ENCODE peak calls at places on chromosomes 12 and 14, in eight cellular contexts. O is substantia nigra; R is heart left ventricle; W is RWPE1; I is neuronal stem cell; P is left ventricle myocardium inferior; H is effector memory CD4-positive, alpha-beta T cell; E is esophagus muscularis mucosa. C is an unnamed sample.

GRCh38 chr12:71710276-71711125 is 24.6 kb downstream of the TMEM19 start:
- DNase-seq in O (no peak), R (no peak), W (peak; percentile 90), I (no peak), P (no peak), H (no peak), E (no peak), C (no peak)

GRCh38 chr12:109020136-109020535 is 732 bp downstream of the SVOP start:
- DNase-seq in O (no peak), R (no peak), W (no peak), I (no peak), P (no peak), H (no peak), E (peak; percentile 37), C (no peak)

GRCh38 chr12:6231359-6232268 is 31.4 kb downstream of the CD9 start:
- DNase-seq in O (no peak), R (peak; percentile 48), W (no peak), I (no peak), P (no peak), H (no peak), E (no peak), C (no peak)

GRCh38 chr14:65131176-65131765 is 29.0 kb upstream of the MAX start:
- DNase-seq in O (no peak), R (no peak), W (peak; percentile 41), I (no peak), P (no peak), H (no peak), E (no peak), C (no peak)

GRCh38 chr12:100566887-100567637 is 6.4 kb upstream of the GAS2L3 start:
- DNase-seq in O (peak; percentile 6), R (no peak), W (no peak), I (no peak), P (no peak), H (no peak), E (no peak), C (no peak)

GRCh38 chr14:26598081-26598671 is 343 bp upstream of the NOVA1 start:
- DNase-seq in O (peak; percentile 75), R (peak; percentile 80), W (peak; percentile 20), I (peak; percentile 98), P (peak; percentile 78), H (no peak), E (peak; percentile 95), C (no peak)

GRCh38 chr12:103909811-103910210 is 20.4 kb upstream of the HSP90B1 start:
- DNase-seq in O (no peak), R (no peak), W (no peak), I (no peak), P (no peak), H (no peak), E (no peak), C (no peak)

GRCh38 chr14:92780444-92780843 is 13.7 kb upstream of the GOLGA5 start:
- DNase-seq in O (no peak), R (no peak), W (no peak), I (no peak), P (no peak), H (no peak), E (no peak), C (no peak)

GRCh38 chr12:54425696-54426095 is 6.6 kb upstream of the ITGA5 start:
- DNase-seq in O (no peak), R (no peak), W (no peak), I (no peak), P (no peak), H (no peak), E (no peak), C (no peak)

GRCh38 chr12:48783432-48783831 is 5.5 kb downstream of the ADCY6 start:
- DNase-seq in O (no peak), R (no peak), W (no peak), I (no peak), P (no peak), H (no peak), E (no peak), C (no peak)

GRCh38 chr12:63823040-63823439 is 21.5 kb upstream of the SRGAP1 start:
- DNase-seq in O (no peak), R (no peak), W (no peak), I (no peak), P (no peak), H (no peak), E (no peak), C (no peak)

GRCh38 chr12:82774666-82775065 is 88.0 kb downstream of the TMTC2 start:
- DNase-seq in O (no peak), R (no peak), W (no peak), I (no peak), P (no peak), H (no peak), E (no peak), C (no peak)

GRCh38 chr14:96686126-96686525 is 111.1 kb upstream of the VRK1 start:
- DNase-seq in O (no peak), R (no peak), W (no peak), I (no peak), P (no peak), H (no peak), E (no peak), C (no peak)

GRCh38 chr14:40240456-40240855 is 808.2 kb upstream of the FBXO33 start:
- DNase-seq in O (no peak), R (no peak), W (no peak), I (no peak), P (no peak), H (no peak), E (no peak), C (no peak)

GRCh38 chr12:12540261-12541013 is 22.2 kb downstream of the DUSP16 start:
- DNase-seq in O (no peak), R (no peak), W (no peak), I (no peak), P (no peak), H (no peak), E (no peak), C (no peak)

GRCh38 chr12:68800294-68800693 is 7.7 kb upstream of the MDM2 start:
- DNase-seq in O (no peak), R (no peak), W (no peak), I (no peak), P (no peak), H (no peak), E (no peak), C (no peak)
- H3K27ac ChIP-seq in O (no peak overlapping the region), R (no peak overlapping the region), W (no peak overlapping the region), I (no peak overlapping the region), P (no peak overlapping the region), H (no peak overlapping the region), E (no peak overlapping the region), C (no peak overlapping the region)

GRCh38 chr12:123032736-123033391 is 52.4 kb downstream of the ARL6IP4 start:
- DNase-seq in O (no peak), R (no peak), W (no peak), I (no peak), P (no peak), H (no peak), E (no peak), C (no peak)
- H3K27ac ChIP-seq in O (no peak overlapping the region), R (no peak overlapping the region), W (no peak overlapping the region), I (no peak overlapping the region), P (no peak overlapping the region), H (no peak overlapping the region), E (no peak overlapping the region), C (no peak overlapping the region)

GRCh38 chr12:95943231-95943842 is at the start of gene AMDHD1:
- DNase-seq in O (peak; percentile 18), R (peak; percentile 78), W (peak; percentile 53), I (peak; percentile 57), P (peak; percentile 44), H (peak; percentile 35), E (no peak), C (peak; percentile 22)

GRCh38 chr12:95942106-95942531 is 295 bp downstream of the CCDC38 start:
- DNase-seq in O (no peak), R (no peak), W (peak; percentile 5), I (peak; percentile 47), P (no peak), H (no peak), E (no peak), C (no peak)

GRCh38 chr12:95944108-95944704 is 1.1 kb downstream of the AMDHD1 start:
- DNase-seq in O (no peak), R (no peak), W (no peak), I (no peak), P (no peak), H (no peak), E (no peak), C (no peak)

GRCh38 chr12:95940514-95940913 is 1.9 kb downstream of the CCDC38 start:
- DNase-seq in O (no peak), R (no peak), W (no peak), I (no peak), P (no peak), H (no peak), E (no peak), C (no peak)

DNA sequence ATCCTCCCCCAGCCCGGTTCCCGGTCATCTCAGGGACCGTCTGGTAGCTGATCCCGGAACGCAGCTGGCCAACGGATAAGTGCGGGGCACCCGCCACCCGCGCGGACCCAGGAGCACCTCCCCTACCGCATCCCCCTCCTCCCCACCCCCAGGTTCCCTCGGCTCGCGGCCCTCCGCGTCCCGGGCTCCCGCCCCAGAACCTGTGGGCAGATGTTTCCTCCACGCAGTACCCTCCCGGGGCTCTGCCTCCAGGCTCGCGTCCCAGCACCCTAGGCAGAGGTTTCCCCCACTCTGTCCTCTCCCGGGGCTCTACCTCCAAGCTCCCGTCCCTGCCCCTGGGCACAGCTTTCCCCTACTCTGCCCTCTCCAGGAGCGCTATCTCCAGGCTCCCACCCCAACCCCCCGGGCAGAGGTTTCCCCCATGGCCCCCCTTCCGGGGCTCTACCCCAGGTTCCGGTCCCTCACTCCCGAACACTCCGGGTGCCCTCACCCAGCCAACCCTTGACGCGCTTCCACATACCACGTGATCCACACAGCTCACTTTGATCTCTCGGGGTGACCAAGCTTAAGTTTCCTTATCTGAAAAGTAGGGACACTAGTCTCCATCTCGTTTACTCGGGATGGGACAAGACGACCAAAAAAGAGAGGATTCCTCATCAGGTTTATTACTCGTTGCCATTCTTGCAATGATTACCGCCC is at the start of gene CCDC38:
- DNase-seq in O (peak; percentile 35), R (peak; percentile 82), W (peak; percentile 96), I (peak; percentile 57), P (peak; percentile 73), H (peak; percentile 75), E (peak; percentile 96), C (peak; percentile 73)
- H3K27ac ChIP-seq in O (peak within 1 kb of the TSS; percentile 40), R (peak within 1 kb of the TSS; percentile 47), W (peak within 1 kb of the TSS; percentile 86), I (peak within 1 kb of the TSS; percentile 65), P (peak within 1 kb of the TSS; percentile 81), H (peak within 1 kb of the TSS; percentile 71), E (peak within 1 kb of the TSS; percentile 91), C (peak within 1 kb of the TSS; percentile 79)

GRCh38 chr12:123472438-123472849 is 14.5 kb downstream of the SNRNP35 start:
- DNase-seq in O (no peak), R (no peak), W (no peak), I (no peak), P (no peak), H (no peak), E (no peak), C (no peak)

GRCh38 chr12:123474493-123475255 is 16.7 kb downstream of the SNRNP35 start:
- DNase-seq in O (no peak), R (no peak), W (no peak), I (no peak), P (peak; percentile 45), H (no peak), E (no peak), C (no peak)

GRCh38 chr12:123478069-123478468 is 20.1 kb downstream of the SNRNP35 start:
- DNase-seq in O (no peak), R (no peak), W (no peak), I (no peak), P (no peak), H (no peak), E (no peak), C (no peak)

GRCh38 chr12:123478762-123479161 is 20.8 kb downstream of the SNRNP35 start:
- DNase-seq in O (peak; percentile 71), R (peak; percentile 77), W (peak; percentile 24), I (no peak), P (peak; percentile 72), H (no peak), E (no peak), C (no peak)

GRCh38 chr12:123475256-123475703 is 17.3 kb downstream of the SNRNP35 start:
- DNase-seq in O (no peak), R (no peak), W (no peak), I (no peak), P (no peak), H (no peak), E (no peak), C (no peak)
- H3K27ac ChIP-seq in O (peak overlapping the region; percentile 6), R (peak overlapping the region; percentile 90), W (no peak overlapping the region), I (no peak overlapping the region), P (peak overlapping the region; percentile 93), H (peak overlapping the region; percentile 33), E (peak overlapping the region; percentile 33), C (peak overlapping the region; percentile 18)

C was measured in CD8-positive, alpha-beta T cell.